ENCODE peak calls at places on chromosomes 4 and X, in ten cellular contexts. O is fibroblast of mammary gland; X is prostate gland; E is astrocyte of the spinal cord; T is endodermal cell; H is upper lobe of left lung; D is transverse colon; K is CD8-positive, alpha-beta T cell; B is AG10803; P is colonic mucosa. Y is an unnamed sample.

GRCh38 chr4:5721923-5722322 is 10.9 kb downstream of the EVC start:
- DNase-seq in O (no peak), T (no peak), H (no peak), B (no peak), E (no peak), X (no peak), D (no peak), K (no peak), P (no peak), Y (no peak)

GRCh38 chr4:126604273-126604867 is 1028.4 kb upstream of the INTU start:
- DNase-seq in P (no peak), T (no peak), H (no peak), E (peak), X (no peak), O (peak), B (peak), D (no peak), K (no peak), Y (no peak)

GRCh38 chr4:167966161-167966560 is 126.2 kb upstream of the ANXA10 start:
- DNase-seq in O (no peak), B (no peak), K (no peak), D (no peak), X (no peak), H (no peak), T (no peak), E (peak), P (no peak), Y (no peak)

GRCh38 chr4:158458271-158458895 is 63.3 kb upstream of the RXFP1 start:
- DNase-seq in K (no peak), P (no peak), E (no peak), B (no peak), H (no peak), O (no peak), T (no peak), D (no peak), X (no peak), Y (no peak)

GRCh38 chr4:3009422-3009821 is 46.1 kb downstream of the GRK4 start:
- DNase-seq in H (no peak), T (peak), X (no peak), B (peak), P (no peak), O (peak), E (peak), K (no peak), D (no peak), Y (no peak)

GRCh38 chr4:26208237-26208985 is 112.4 kb upstream of the RBPJ start:
- DNase-seq in K (no peak), X (no peak), T (no peak), E (no peak), B (no peak), P (no peak), D (no peak), O (no peak), H (no peak), Y (no peak)

GRCh38 chr4:80183196-80184052 is 13.9 kb upstream of the PRDM8 start:
- DNase-seq in E (no peak), P (no peak), B (no peak), O (peak), X (no peak), T (no peak), D (peak), K (peak), H (no peak), Y (peak)

GRCh38 chrX:134631404-134632346 is 26.6 kb downstream of the PLAC1 start:
- DNase-seq in X (peak), T (no peak), B (peak), P (peak), O (peak), E (no peak), K (no peak), D (peak), H (peak), Y (peak)

GRCh38 chr4:82223715-82224114 is 150.1 kb downstream of the HNRNPD start:
- DNase-seq in E (no peak), P (peak), T (no peak), O (no peak), K (no peak), X (no peak), H (peak), D (peak), B (no peak), Y (no peak)

GRCh38 chr4:136731025-136731424 is 801.3 kb downstream of the PCDH18 start:
- DNase-seq in D (no peak), B (no peak), K (no peak), H (no peak), X (no peak), P (no peak), T (no peak), E (peak), O (no peak), Y (no peak)

GRCh38 chr4:153655004-153655541 is 29.0 kb upstream of the TLR2 start:
- DNase-seq in T (no peak), E (no peak), K (no peak), P (no peak), D (no peak), O (no peak), B (peak), H (no peak), X (no peak), Y (no peak)

GRCh38 chr4:7295917-7296660 is 103.8 kb downstream of the SORCS2 start:
- DNase-seq in D (peak), T (peak), E (peak), P (peak), K (no peak), O (peak), X (no peak), H (no peak), B (peak), Y (peak)

GRCh38 chr4:125244848-125245450 is 69.8 kb upstream of the FAT4 start:
- DNase-seq in O (peak), B (peak), X (no peak), P (no peak), E (peak), D (no peak), K (no peak), T (no peak), H (no peak), Y (no peak)

DNA sequence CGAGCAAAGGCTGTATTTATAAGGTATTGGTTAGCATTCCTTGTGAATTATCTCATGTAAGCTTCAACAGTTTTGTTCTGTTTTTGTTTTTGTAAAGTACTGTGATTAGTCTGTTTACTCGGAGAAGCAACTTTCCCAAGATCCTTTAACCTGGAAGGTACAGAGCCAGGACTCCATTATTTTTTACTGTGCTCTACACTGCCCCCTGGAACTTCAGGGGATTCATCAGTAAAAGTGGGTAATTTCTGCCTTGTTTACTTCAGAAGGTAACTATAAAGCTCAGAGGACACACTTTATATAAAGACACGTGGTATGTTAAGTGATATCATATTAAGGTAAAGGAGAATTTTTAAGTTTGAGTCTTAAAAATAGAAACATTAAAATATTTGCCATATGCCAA is 124.9 kb downstream of the IQCM start:
- DNase-seq in D (no peak), O (no peak), B (no peak), E (no peak), T (peak), K (no peak), H (no peak), X (no peak), P (no peak), Y (no peak)
- TF ChIP-seq CTCF in D (no peak), O (peak), B (no peak), E (peak), T (peak), K (no peak), H (no peak), X (no peak), P (no peak), Y (no peak)

DNA sequence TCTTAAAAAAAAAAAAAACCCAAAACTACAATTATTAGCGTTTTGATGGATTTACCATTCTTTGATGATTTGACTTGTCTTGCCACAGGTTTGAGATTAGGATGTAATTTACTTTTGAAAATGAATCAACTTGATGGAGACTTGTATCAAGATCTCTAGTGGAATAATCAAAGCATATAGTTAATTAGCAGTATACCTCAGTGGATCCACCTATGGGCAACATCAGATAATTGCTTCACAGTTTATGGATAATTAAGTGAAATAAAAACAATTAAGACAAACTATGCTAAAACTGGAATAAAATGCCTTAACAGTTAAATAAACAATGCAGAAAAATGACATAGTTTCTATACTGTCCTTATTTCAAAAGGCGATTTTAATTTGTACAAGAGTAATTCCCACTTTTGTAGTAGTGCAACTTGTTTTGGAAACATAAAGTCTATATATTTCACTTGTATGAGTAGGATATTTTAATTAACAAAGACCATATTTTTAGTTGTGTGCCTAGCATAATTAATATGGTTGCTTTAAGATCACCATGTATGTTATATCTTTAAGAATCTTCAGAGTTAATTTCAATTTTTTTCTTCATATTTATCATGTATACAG is 4.2 kb downstream of the CPEB2 start:
- DNase-seq in K (no peak), O (peak), H (no peak), D (no peak), X (no peak), P (no peak), E (peak), B (peak), T (no peak), Y (no peak)
- H3K4me3 ChIP-seq in K (no peak), O (peak), H (peak), D (no peak), X (no peak), P (no peak), E (peak), B (peak), T (peak), Y (peak)

GRCh38 chrX:110401142-110401541 is 42.5 kb downstream of the RTL9 start:
- DNase-seq in X (no peak), H (no peak), T (no peak), D (no peak), B (no peak), E (no peak), P (no peak), O (no peak), K (no peak), Y (no peak)
- TF ChIP-seq CTCF in X (no peak), H (no peak), T (peak), D (no peak), B (no peak), E (no peak), P (no peak), O (no peak), K (no peak), Y (no peak)

GRCh38 chrX:1389181-1389992 is 2.5 kb downstream of the SLC25A6 start:
- DNase-seq in O (no peak), E (no peak), T (peak), P (no peak), H (peak), B (no peak), D (no peak), X (no peak), K (no peak), Y (peak)

GRCh38 chrX:1389993-1390285 is 2.0 kb downstream of the SLC25A6 start:
- DNase-seq in T (peak), P (no peak), D (no peak), O (no peak), H (no peak), K (no peak), E (no peak), X (no peak), B (no peak), Y (peak)

GRCh38 chrX:1387141-1387776 is 4.7 kb downstream of the SLC25A6 start:
- DNase-seq in E (no peak), H (peak), B (no peak), D (no peak), X (no peak), T (peak), K (no peak), O (no peak), P (no peak), Y (peak)

GRCh38 chrX:1386338-1387127 is 5.4 kb downstream of the SLC25A6 start:
- DNase-seq in B (no peak), T (peak), X (no peak), P (no peak), H (peak), E (no peak), O (no peak), K (no peak), D (no peak), Y (no peak)

GRCh38 chrX:1388651-1389050 is 3.3 kb downstream of the SLC25A6 start:
- DNase-seq in X (no peak), T (peak), O (no peak), H (no peak), D (no peak), B (no peak), E (no peak), K (no peak), P (no peak), Y (no peak)
- H3K4me3 ChIP-seq in X (no peak), T (peak), O (no peak), H (no peak), D (no peak), B (no peak), E (no peak), K (no peak), P (no peak), Y (peak)

DNA sequence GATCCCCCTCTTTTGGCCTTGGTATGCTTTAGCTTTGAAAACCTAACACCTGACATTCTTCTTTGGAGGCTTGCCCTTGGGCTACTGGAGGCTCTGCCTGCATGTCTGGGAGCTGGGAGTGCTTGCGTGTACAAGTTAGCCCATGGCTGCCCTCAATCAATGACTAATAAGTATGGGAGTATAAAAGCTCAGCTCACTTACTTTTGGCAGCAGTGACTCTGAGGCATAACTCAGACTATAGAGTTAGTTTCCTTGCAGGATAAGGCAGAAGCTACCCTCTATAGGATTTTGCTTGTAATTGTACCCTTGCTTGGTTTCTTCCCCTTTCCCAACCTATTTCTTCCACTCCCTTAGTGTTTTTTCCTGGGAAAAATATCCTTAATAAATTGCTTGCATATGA is 247.9 kb downstream of the PPP1R2C start:
- DNase-seq in K (no peak), X (no peak), E (peak), B (peak), O (peak), P (no peak), H (no peak), D (no peak), T (peak), Y (no peak)
- TF ChIP-seq CTCF in K (no peak), X (no peak), E (peak), B (peak), O (peak), P (no peak), H (no peak), D (no peak), T (peak), Y (no peak)

GRCh38 chrX:17375631-17376380 is 806 bp downstream of the NHS start:
- DNase-seq in E (peak), X (no peak), H (no peak), B (peak), K (no peak), D (peak), P (no peak), T (peak), O (peak), Y (peak)
- H3K4me3 ChIP-seq in E (peak), X (peak), H (peak), B (peak), K (no peak), D (peak), P (peak), T (peak), O (peak), Y (peak)